ENCODE peak calls at places on chromosomes 16 and 17, in five cellular contexts. O, H, S, C and M are unnamed samples.

GRCh38 chr16:22614271-22614947 is 103.7 kb downstream of the NPIPB5 start:
- DNase-seq in C (no peak), S (no peak), O (no peak), H (no peak), M (no peak)

GRCh38 chr17:78313735-78314648 is 45.9 kb downstream of the SOCS3 start:
- DNase-seq in O (peak; percentile 83), S (peak; percentile 50), H (no peak), C (peak; percentile 66), M (no peak)

GRCh38 chr17:42969006-42969581 is 4.8 kb upstream of the AARSD1 start:
- DNase-seq in C (no peak), H (no peak), S (no peak), O (no peak), M (no peak)

GRCh38 chr17:75502746-75503329 is 12.5 kb downstream of the CASKIN2 start:
- DNase-seq in S (no peak), C (no peak), O (no peak), H (no peak), M (no peak)

GRCh38 chr16:20898938-20899502 is 1.1 kb downstream of the DCUN1D3 start:
- DNase-seq in C (no peak), H (no peak), O (no peak), S (no peak), M (peak; percentile 37)

GRCh38 chr17:45293413-45294211 is 23.2 kb downstream of the MAP3K14 start:
- DNase-seq in H (peak; percentile 92), S (no peak), C (peak; percentile 93), O (no peak), M (peak; percentile 77)

GRCh38 chr17:66976781-66977201 is 12.3 kb downstream of the CACNG4 start:
- DNase-seq in S (no peak), C (no peak), H (no peak), O (no peak), M (no peak)

GRCh38 chr17:13337864-13338371 is 263.8 kb downstream of the HS3ST3A1 start:
- DNase-seq in O (peak; percentile 45), C (no peak), H (peak; percentile 53), S (no peak), M (peak; percentile 78)

GRCh38 chr16:1941924-1942809 is 832 bp downstream of the MSRB1 start:
- DNase-seq in H (no peak), O (no peak), S (no peak), C (no peak), M (no peak)

GRCh38 chr17:79937981-79938695 is 97.5 kb downstream of the TBC1D16 start:
- DNase-seq in C (no peak), O (no peak), S (no peak), H (no peak), M (no peak)

GRCh38 chr17:44383363-44383762 is 6.1 kb downstream of the ITGA2B start:
- DNase-seq in O (no peak), H (no peak), S (no peak), C (no peak), M (no peak)

GRCh38 chr16:50522324-50522723 is 25.9 kb upstream of the NKD1 start:
- DNase-seq in S (no peak), O (no peak), H (no peak), C (no peak), M (no peak)

GRCh38 chr17:56026894-56027293 is 126.4 kb upstream of the ANKFN1 start:
- DNase-seq in O (no peak), S (no peak), C (no peak), H (no peak), M (no peak)

GRCh38 chr16:75588716-75589115 is 22.5 kb downstream of the GABARAPL2 start:
- DNase-seq in C (no peak), S (no peak), H (no peak), O (no peak), M (no peak)

GRCh38 chr17:19386276-19386863 is 620 bp downstream of the MFAP4 start:
- DNase-seq in C (peak; percentile 91), S (no peak), O (no peak), H (peak; percentile 59), M (peak; percentile 26)

GRCh38 chr17:33922971-33923370 is 332.1 kb upstream of the CCL2 start:
- DNase-seq in H (no peak), S (no peak), O (no peak), C (no peak), M (no peak)